ENCODE peak calls at places on chromosome 7, in ten cellular contexts. U is AG04449, V is IMR-90, D is AG10803, C is prostate gland, Y is neural progenitor cell, B is hepatocyte, F is left ventricle myocardium inferior, X is lung, G is Peyer's patch. K is an unnamed sample.

GRCh38 chr7:150986099-150986512 is 4.7 kb upstream of the NOS3 start:
- DNase-seq in U (no peak), V (peak), D (peak), C (no peak), Y (peak), B (peak), F (peak), X (no peak), G (peak), K (no peak)

GRCh38 chr7:42454006-42454405 is 217.0 kb upstream of the GLI3 start:
- DNase-seq in U (no peak), V (no peak), D (peak), C (no peak), Y (no peak), B (peak), F (no peak), X (no peak), G (no peak), K (no peak)

GRCh38 chr7:12031638-12032037 is 179.5 kb upstream of the TMEM106B start:
- DNase-seq in U (no peak), V (peak), D (peak), C (no peak), Y (no peak), B (peak), F (no peak), X (no peak), G (no peak), K (no peak)

GRCh38 chr7:46071601-46072000 is 150.5 kb upstream of the IGFBP3 start:
- DNase-seq in U (no peak), V (peak), D (peak), C (no peak), Y (no peak), B (no peak), F (no peak), X (no peak), G (no peak), K (no peak)

GRCh38 chr7:71752171-71752935 is 620.4 kb downstream of the GALNT17 start:
- DNase-seq in U (no peak), V (no peak), D (peak), C (no peak), Y (peak), B (peak), F (peak), X (peak), G (peak), K (no peak)

GRCh38 chr7:47327698-47328391 is 254.1 kb downstream of the TNS3 start:
- DNase-seq in U (no peak), V (peak), D (peak), C (peak), Y (peak), B (peak), F (peak), X (peak), G (peak), K (peak)

GRCh38 chr7:115005942-115006341 is 84.0 kb downstream of the MDFIC start:
- DNase-seq in U (no peak), V (no peak), D (no peak), C (no peak), Y (peak), B (peak), F (no peak), X (no peak), G (no peak), K (no peak)

GRCh38 chr7:34389332-34390078 is 268.5 kb upstream of the NPSR1 start:
- DNase-seq in U (no peak), V (no peak), D (no peak), C (no peak), Y (no peak), B (no peak), F (no peak), X (no peak), G (no peak), K (no peak)

GRCh38 chr7:151167197-151167911 is at the start of gene GBX1:
- DNase-seq in U (no peak), V (no peak), D (no peak), C (no peak), Y (peak), B (peak), F (no peak), X (no peak), G (no peak), K (no peak)

GRCh38 chr7:122311719-122312118 is 7.2 kb upstream of the FEZF1 start:
- DNase-seq in U (no peak), V (no peak), D (no peak), C (no peak), Y (peak), B (no peak), F (no peak), X (no peak), G (no peak), K (no peak)

GRCh38 chr7:101156866-101157589 is 2.8 kb downstream of the AP1S1 start:
- DNase-seq in U (no peak), V (no peak), D (no peak), C (no peak), Y (no peak), B (no peak), F (no peak), X (no peak), G (peak), K (peak)

GRCh38 chr7:101155303-101155702 is 1.0 kb downstream of the AP1S1 start:
- DNase-seq in U (no peak), V (no peak), D (no peak), C (no peak), Y (no peak), B (no peak), F (no peak), X (no peak), G (no peak), K (no peak)

GRCh38 chr7:101153969-101154692 is at the start of gene AP1S1:
- DNase-seq in U (no peak), V (peak), D (peak), C (peak), Y (peak), B (peak), F (peak), X (peak), G (peak), K (peak)

GRCh38 chr7:101154693-101155102 is 422 bp downstream of the AP1S1 start:
- DNase-seq in U (no peak), V (no peak), D (no peak), C (no peak), Y (no peak), B (no peak), F (no peak), X (no peak), G (no peak), K (no peak)

GRCh38 chr7:101156277-101156676 is 2.0 kb downstream of the AP1S1 start:
- DNase-seq in U (no peak), V (no peak), D (no peak), C (no peak), Y (no peak), B (no peak), F (no peak), X (no peak), G (no peak), K (no peak)
- TF ChIP-seq CTCF in U (no peak), V (peak), D (peak), C (no peak), Y (no peak), B (no peak), F (no peak), X (no peak), G (no peak), K (no peak)

DNA sequence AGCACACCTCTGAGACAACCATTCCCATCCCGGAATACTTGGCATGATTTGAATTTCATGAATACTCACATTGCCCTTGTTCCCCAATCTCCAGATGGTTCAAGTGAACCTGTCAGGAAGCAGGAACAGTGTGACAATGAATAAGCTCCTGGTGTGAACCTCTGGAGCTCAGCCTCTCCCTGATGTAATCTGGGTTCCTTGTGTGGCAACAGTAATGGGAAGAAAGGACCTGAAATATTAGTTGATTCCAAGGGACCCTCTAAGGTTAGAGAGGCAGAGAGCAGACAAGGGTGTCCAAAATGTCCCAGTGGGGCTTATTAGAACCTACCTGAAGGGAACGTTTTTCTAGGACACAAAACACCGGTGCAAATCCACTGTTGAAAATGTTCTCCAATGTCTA is 8.5 kb downstream of the OR2A7 start:
- DNase-seq in U (no peak), V (no peak), D (no peak), C (no peak), Y (peak), B (no peak), F (no peak), X (no peak), G (no peak), K (no peak)
- H3K4me3 ChIP-seq in U (no peak), V (no peak), D (no peak), C (no peak), Y (no peak), B (no peak), F (no peak), X (no peak), G (no peak), K (no peak)

GRCh38 chr7:74503943-74504342 is 50.2 kb downstream of the GTF2IRD1 start:
- DNase-seq in U (no peak), V (no peak), D (no peak), C (no peak), Y (no peak), B (no peak), F (no peak), X (no peak), G (no peak), K (no peak)
- TF ChIP-seq CTCF in U (no peak), V (no peak), D (no peak), C (no peak), Y (no peak), B (no peak), F (no peak), X (no peak), G (no peak), K (no peak)

DNA sequence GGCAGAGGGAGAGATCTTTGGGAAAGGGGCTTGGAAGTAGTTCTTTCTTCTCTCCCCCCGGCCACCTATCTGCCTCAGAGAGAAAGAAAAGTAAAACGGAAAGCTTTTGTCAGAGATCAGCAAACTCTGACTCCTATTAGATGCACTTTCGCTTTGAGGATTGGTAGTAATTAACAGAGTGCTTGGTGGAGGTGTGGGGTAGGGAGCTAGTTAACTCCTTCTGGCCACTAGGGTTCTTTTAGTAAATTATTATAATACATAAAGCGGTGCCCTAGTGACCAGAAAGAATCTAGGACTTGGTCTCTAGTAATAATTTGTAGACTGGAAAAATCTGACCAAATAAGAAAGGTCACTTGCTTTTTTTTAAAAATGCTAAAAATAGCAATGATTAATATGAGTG is 54.6 kb downstream of the CPVL start:
- DNase-seq in U (no peak), V (no peak), D (no peak), C (no peak), Y (peak), B (no peak), F (no peak), X (no peak), G (no peak), K (no peak)
- H3K4me3 ChIP-seq in U (no peak), V (peak), D (peak), C (no peak), Y (no peak), B (no peak), F (peak), X (no peak), G (peak), K (no peak)

GRCh38 chr7:143979359-143979758 is 20.8 kb upstream of the OR6B1 start:
- DNase-seq in U (peak), V (peak), D (peak), C (no peak), Y (no peak), B (no peak), F (no peak), X (no peak), G (no peak), K (no peak)

GRCh38 chr7:143973870-143974446 is 19.3 kb downstream of the OR2F1 start:
- DNase-seq in U (no peak), V (no peak), D (no peak), C (no peak), Y (peak), B (no peak), F (no peak), X (no peak), G (no peak), K (no peak)

GRCh38 chr7:143974457-143974856 is 19.8 kb downstream of the OR2F1 start:
- DNase-seq in U (no peak), V (no peak), D (peak), C (peak), Y (no peak), B (peak), F (no peak), X (no peak), G (no peak), K (peak)

GRCh38 chr7:143978585-143978984 is 21.5 kb upstream of the OR6B1 start:
- DNase-seq in U (no peak), V (no peak), D (no peak), C (no peak), Y (no peak), B (no peak), F (no peak), X (no peak), G (no peak), K (no peak)

GRCh38 chr7:143975617-143976016 is 21.0 kb downstream of the OR2F1 start:
- DNase-seq in U (no peak), V (peak), D (no peak), C (no peak), Y (peak), B (no peak), F (no peak), X (no peak), G (no peak), K (no peak)
- TF ChIP-seq CTCF in U (no peak), V (peak), D (no peak), C (no peak), Y (peak), B (no peak), F (no peak), X (no peak), G (no peak), K (no peak)

K was measured in LNCaP clone FGC.